ENCODE peak calls at places on chromosomes 13 and 19, in five cellular contexts. J is A549, B is HepG2, H is K562, L is GM12878. K is an unnamed sample. For H3K4me1, the result is how much of the 10 kb centered on the place peaks cover.

GRCh38 chr13:102642475-102642874 is 45.7 kb downstream of the TPP2 start:
- DNase-seq in J (no peak), B (no peak), H (no peak), L (no peak), K (no peak)

GRCh38 chr13:51519839-51520238 is 64.4 kb upstream of the WDFY2 start:
- DNase-seq in J (no peak), B (peak), H (no peak), L (no peak), K (peak)

GRCh38 chr13:71865858-71866172 is 1.2 kb downstream of the DACH1 start:
- DNase-seq in J (no peak), B (no peak), H (no peak), L (no peak), K (no peak)

GRCh38 chr13:97307882-97308624 is 85.9 kb downstream of the MBNL2 start:
- DNase-seq in J (peak), B (peak), H (no peak), L (no peak), K (peak)

GRCh38 chr19:23070353-23070781 is 46.5 kb upstream of the ZNF730 start:
- DNase-seq in J (no peak), B (no peak), H (peak), L (no peak), K (peak)

GRCh38 chr13:73547239-73547638 is 488.4 kb downstream of the KLF5 start:
- DNase-seq in J (no peak), B (no peak), H (no peak), L (no peak), K (no peak)

GRCh38 chr13:113145911-113146598 is 12.4 kb upstream of the PROZ start:
- DNase-seq in J (no peak), B (no peak), H (no peak), L (no peak), K (no peak)

GRCh38 chr13:46530084-46530935 is 22.7 kb upstream of the LRCH1 start:
- DNase-seq in J (no peak), B (no peak), H (no peak), L (no peak), K (peak)

GRCh38 chr19:43380771-43381386 is 27.4 kb downstream of the CD177 start:
- DNase-seq in J (no peak), B (peak), H (no peak), L (no peak), K (no peak)

GRCh38 chr19:13055213-13056051 is 47.2 kb downstream of the LYL1 start:
- DNase-seq in J (no peak), B (no peak), H (no peak), L (no peak), K (peak)

GRCh38 chr19:12947702-12948596 is 2.3 kb downstream of the RAD23A start:
- DNase-seq in J (no peak), B (no peak), H (no peak), L (no peak), K (no peak)

GRCh38 chr13:41995946-41996345 is 35.0 kb upstream of the VWA8 start:
- DNase-seq in J (no peak), B (peak), H (peak), L (no peak), K (peak)

GRCh38 chr13:77143325-77143907 is 116.5 kb upstream of the FBXL3 start:
- DNase-seq in J (no peak), B (peak), H (no peak), L (no peak), K (peak)

GRCh38 chr13:21742041-21742440 is 71.2 kb downstream of the FGF9 start:
- DNase-seq in J (no peak), B (no peak), H (no peak), L (no peak), K (no peak)

GRCh38 chr19:54266133-54266532 is 9.1 kb upstream of the LILRB5 start:
- DNase-seq in J (peak), B (peak), H (peak), L (peak), K (peak)

GRCh38 chr13:49428041-49428763 is 15.7 kb downstream of the CAB39L start:
- DNase-seq in J (no peak), B (no peak), H (no peak), L (no peak), K (no peak)

GRCh38 chr13:80705371-80706163 is 364.6 kb upstream of the SPRY2 start:
- DNase-seq in J (no peak), B (no peak), H (no peak), L (no peak), K (no peak)

GRCh38 chr13:106650690-106651205 is 82.8 kb upstream of the ARGLU1 start:
- DNase-seq in J (no peak), B (no peak), H (no peak), L (no peak), K (no peak)

GRCh38 chr13:83740622-83741021 is 141.7 kb downstream of the SLITRK1 start:
- DNase-seq in J (no peak), B (no peak), H (no peak), L (no peak), K (no peak)

GRCh38 chr13:76886005-76886291 is 257 bp downstream of the KCTD12 start:
- DNase-seq in J (no peak), B (no peak), H (no peak), L (no peak), K (no peak)

DNA sequence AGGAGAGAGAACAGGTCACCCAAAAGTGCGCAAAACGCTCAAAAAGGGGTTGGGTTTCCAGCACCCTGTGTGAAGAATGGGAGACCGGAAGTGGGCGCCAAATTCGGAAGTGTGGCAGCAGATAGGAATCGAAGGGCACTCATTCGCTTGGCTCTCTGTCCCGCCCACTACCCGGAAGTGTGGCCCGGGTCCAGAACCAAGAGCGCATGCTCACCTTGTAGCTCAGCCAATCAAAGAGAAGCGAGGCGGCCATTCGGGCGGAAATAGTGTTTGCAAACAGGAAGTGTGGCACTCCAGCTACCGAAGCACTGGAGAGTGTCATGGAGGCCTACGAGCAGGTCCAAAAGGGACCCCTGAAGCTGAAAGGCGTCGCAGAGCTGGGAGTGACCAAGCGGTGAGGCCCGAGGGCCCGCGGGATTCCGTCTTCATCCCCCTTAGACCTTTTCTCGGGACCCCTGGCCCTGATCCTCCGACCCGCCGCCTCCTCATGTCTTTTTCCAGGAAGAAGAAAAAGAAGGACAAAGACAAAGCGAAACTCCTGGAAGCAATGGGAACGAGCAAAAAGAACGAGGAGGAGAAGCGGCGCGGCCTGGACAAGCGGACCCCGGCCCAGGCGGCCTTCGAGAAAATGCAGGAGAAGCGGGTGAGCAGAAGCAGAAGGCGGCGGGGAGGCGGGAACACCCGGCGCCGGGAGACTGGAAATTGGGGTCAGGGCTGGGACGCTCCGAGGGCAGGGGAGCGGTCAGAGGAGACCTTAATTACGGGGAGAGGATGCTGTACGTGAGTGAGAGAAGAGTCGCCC is at the start of gene FAM32A:
- DNase-seq in J (peak), B (peak), H (peak), L (peak), K (peak)
- H3K4me1 ChIP-seq in J (under half), B (under half), H (under half), L (under half), K (under half)

GRCh38 chr19:47152632-47153031 is 22.0 kb downstream of the SAE1 start:
- DNase-seq in J (no peak), B (no peak), H (no peak), L (no peak), K (peak)
- TF ChIP-seq BHLHE40 in J (no peak), B (no peak), H (no peak), L (no peak), K (no peak)

GRCh38 chr13:110322126-110322827 is 15.2 kb downstream of the COL4A2 start:
- DNase-seq in J (no peak), B (no peak), H (no peak), L (no peak), K (no peak)
- H3K4me1 ChIP-seq in J (half or more), B (under half), H (under half), L (under half), K (under half)

GRCh38 chr13:64488731-64489130 is 2741.4 kb downstream of the PCDH9 start:
- DNase-seq in J (no peak), B (no peak), H (no peak), L (no peak), K (peak)
- TF ChIP-seq BHLHE40 in J (no peak), B (no peak), H (no peak), L (no peak), K (no peak)

DNA sequence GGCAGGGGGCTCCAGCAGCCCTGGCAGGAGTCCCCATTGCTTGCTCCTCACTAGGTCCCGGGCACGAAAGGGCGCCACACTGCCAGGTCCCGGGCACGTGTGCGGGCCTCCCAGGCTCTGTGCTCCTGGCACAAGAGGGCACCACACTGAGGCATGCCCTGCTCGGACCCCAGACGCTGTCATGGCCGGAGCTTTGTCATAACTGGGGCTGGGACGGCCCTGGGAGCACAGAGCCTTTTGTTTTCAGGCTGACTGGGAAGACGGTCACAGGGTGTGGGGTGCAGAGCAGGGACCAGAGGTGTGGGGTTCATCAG is 7.4 kb downstream of the BSG start:
- DNase-seq in J (no peak), B (no peak), H (no peak), L (no peak), K (no peak)
- H3K4me1 ChIP-seq in J (under half), B (under half), H (under half), L (under half), K (under half)

GRCh38 chr19:17869114-17869608 is 2.6 kb upstream of the SLC5A5 start:
- DNase-seq in J (no peak), B (no peak), H (no peak), L (no peak), K (no peak)
- TF ChIP-seq BHLHE40 in J (no peak), B (no peak), H (no peak), L (no peak), K (no peak)

DNA sequence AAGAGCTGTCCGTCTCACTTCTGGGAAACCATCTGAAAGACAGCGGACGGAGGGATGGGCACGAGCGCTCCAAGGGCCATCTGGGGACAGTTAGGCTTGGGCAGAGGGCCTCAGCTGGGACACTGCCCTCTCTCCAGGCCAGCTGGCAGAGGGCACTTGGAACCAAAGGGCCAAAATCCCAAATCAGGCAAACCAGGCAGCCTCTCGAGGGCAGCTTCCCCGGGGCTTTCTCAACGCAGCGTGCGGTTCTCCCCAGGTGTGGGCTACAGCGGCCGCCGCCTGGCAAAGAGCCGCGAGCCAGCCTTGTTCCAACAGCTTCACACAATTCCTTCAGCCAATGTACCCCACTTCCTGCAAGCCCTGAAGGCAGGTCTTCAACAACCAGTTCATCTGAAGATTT is 5.0 kb downstream of the MLLT1 start:
- DNase-seq in J (no peak), B (no peak), H (no peak), L (no peak), K (no peak)
- H3K4me1 ChIP-seq in J (under half), B (half or more), H (half or more), L (under half), K (half or more)

DNA sequence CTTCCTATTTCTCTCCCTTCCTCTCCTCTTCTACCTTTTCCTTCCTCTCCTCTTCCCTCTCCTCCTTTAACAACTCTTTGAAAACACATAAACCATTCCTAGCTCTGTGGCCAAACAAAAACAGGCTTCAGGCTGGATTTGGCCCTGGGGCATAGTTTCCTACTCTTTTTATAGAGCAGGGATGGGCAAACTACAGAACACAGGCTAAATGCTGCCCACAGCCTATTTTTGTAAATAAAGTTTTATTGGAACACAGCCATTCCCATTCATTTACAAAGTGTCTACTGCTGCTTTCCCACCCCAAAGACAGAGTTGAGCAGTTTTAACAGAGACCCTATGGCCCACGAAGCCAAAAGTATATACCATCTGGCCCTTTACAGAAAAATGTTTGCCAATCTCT is 35.4 kb downstream of the LHFPL6 start:
- DNase-seq in J (no peak), B (no peak), H (no peak), L (no peak), K (no peak)
- TF ChIP-seq BHLHE40 in J (no peak), B (no peak), H (no peak), L (no peak), K (no peak)